ENCODE peak calls at places on chromosome 10, in four cellular contexts. E is sciatic nerve, O is left ventricle myocardium inferior, A is HT-29. F is an unnamed sample.

GRCh38 chr10:53161231-53161630 is 388.6 kb upstream of the MBL2 start:
- DNase-seq in A (no peak), E (no peak), O (no peak), F (no peak)

GRCh38 chr10:21527634-21528451 is 2.4 kb upstream of the SKIDA1 start:
- DNase-seq in E (no peak), A (no peak), O (no peak), F (no peak)

GRCh38 chr10:128125416-128125943 is 743 bp downstream of the MKI67 start:
- DNase-seq in O (no peak), A (peak), E (no peak), F (no peak)

GRCh38 chr10:5159126-5159525 is 25.8 kb downstream of the AKR1C8 start:
- DNase-seq in A (no peak), O (no peak), E (no peak), F (no peak)

GRCh38 chr10:48600645-48601505 is 4.0 kb downstream of the ARHGAP22 start:
- DNase-seq in A (no peak), O (no peak), E (no peak), F (peak)

GRCh38 chr10:98236866-98237265 is 31.1 kb downstream of the LOXL4 start:
- DNase-seq in E (no peak), A (no peak), O (no peak), F (no peak)

GRCh38 chr10:74177140-74177677 is 26.2 kb downstream of the ADK start:
- DNase-seq in A (no peak), E (no peak), O (no peak), F (no peak)

GRCh38 chr10:71780722-71781121 is 7.4 kb upstream of the VSIR start:
- DNase-seq in O (no peak), E (no peak), A (no peak), F (no peak)

GRCh38 chr10:117860823-117861222 is 185.9 kb downstream of the RAB11FIP2 start:
- DNase-seq in E (no peak), O (no peak), A (peak), F (no peak)

GRCh38 chr10:69348824-69349541 is 67.7 kb downstream of the TACR2 start:
- DNase-seq in O (peak), A (peak), E (no peak), F (no peak)

GRCh38 chr10:74810087-74810486 is 16.3 kb upstream of the KAT6B start:
- DNase-seq in E (no peak), O (no peak), A (no peak), F (no peak)

GRCh38 chr10:59625842-59626522 is 83.7 kb downstream of the SLC16A9 start:
- DNase-seq in E (no peak), A (peak), O (no peak), F (no peak)

GRCh38 chr10:114326794-114327193 is 77.5 kb downstream of the AFAP1L2 start:
- DNase-seq in O (no peak), E (no peak), A (no peak), F (no peak)

GRCh38 chr10:62581351-62581750 is 207.2 kb downstream of the ZNF365 start:
- DNase-seq in O (no peak), A (no peak), E (no peak), F (no peak)

GRCh38 chr10:88019753-88020152 is 156.3 kb downstream of the PTEN start:
- DNase-seq in O (no peak), E (no peak), A (no peak), F (no peak)

GRCh38 chr10:88164471-88164870 is 301.0 kb downstream of the PTEN start:
- DNase-seq in E (no peak), A (no peak), O (no peak), F (no peak)

GRCh38 chr10:105187243-105187642 is 546.2 kb downstream of the SORCS3 start:
- DNase-seq in O (no peak), E (no peak), A (no peak), F (no peak)

GRCh38 chr10:116053910-116054309 is 219.1 kb downstream of the GFRA1 start:
- DNase-seq in A (no peak), O (no peak), E (no peak), F (no peak)

GRCh38 chr10:89100680-89101079 is 106.4 kb downstream of the CH25H start:
- DNase-seq in O (no peak), E (no peak), A (no peak), F (no peak)

GRCh38 chr10:79358811-79359210 is 11.5 kb downstream of the PPIF start:
- DNase-seq in E (no peak), A (peak), O (no peak), F (peak)

F was measured in osteocyte.